ENCODE peak calls at places on chromosomes 6 and 20, in eight cellular contexts. D is hepatocyte; I is epithelial cell of prostate; C is lower lobe of right lung; A is dorsolateral prefrontal cortex; S is IMR-90; K is lung; U is CD8-positive, alpha-beta T cell. B is an unnamed sample.

GRCh38 chr20:4159765-4160490 is 144.6 kb upstream of the RNF24 start:
- DNase-seq in D (no peak), I (no peak), C (peak; percentile 33), A (no peak), S (no peak), K (no peak), U (no peak), B (no peak)

GRCh38 chr6:13703496-13703895 is 8.1 kb downstream of the RANBP9 start:
- DNase-seq in D (no peak), I (no peak), C (no peak), A (no peak), S (no peak), K (no peak), U (no peak), B (no peak)

GRCh38 chr6:158853072-158853871 is 34.1 kb upstream of the EZR start:
- DNase-seq in D (peak; percentile 95), I (peak; percentile 99), C (peak; percentile 92), A (no peak), S (peak; percentile 79), K (peak; percentile 94), U (peak; percentile 90), B (peak; percentile 31)

GRCh38 chr20:1934578-1935573 is 39.7 kb downstream of the SIRPA start:
- DNase-seq in D (peak; percentile 61), I (no peak), C (no peak), A (no peak), S (peak; percentile 78), K (peak; percentile 54), U (no peak), B (no peak)

GRCh38 chr6:41375598-41376151 is 40.3 kb downstream of the NCR2 start:
- DNase-seq in D (no peak), I (no peak), C (no peak), A (no peak), S (no peak), K (no peak), U (no peak), B (no peak)

GRCh38 chr6:34362909-34363713 is 29.4 kb downstream of the NUDT3 start:
- DNase-seq in D (no peak), I (no peak), C (no peak), A (no peak), S (no peak), K (no peak), U (no peak), B (no peak)

GRCh38 chr20:50722466-50723155 is 8.8 kb upstream of the PARD6B start:
- DNase-seq in D (no peak), I (no peak), C (no peak), A (no peak), S (no peak), K (no peak), U (no peak), B (no peak)

GRCh38 chr6:4459981-4460380 is 316.2 kb upstream of the CDYL start:
- DNase-seq in D (no peak), I (no peak), C (no peak), A (no peak), S (no peak), K (no peak), U (no peak), B (no peak)

DNA sequence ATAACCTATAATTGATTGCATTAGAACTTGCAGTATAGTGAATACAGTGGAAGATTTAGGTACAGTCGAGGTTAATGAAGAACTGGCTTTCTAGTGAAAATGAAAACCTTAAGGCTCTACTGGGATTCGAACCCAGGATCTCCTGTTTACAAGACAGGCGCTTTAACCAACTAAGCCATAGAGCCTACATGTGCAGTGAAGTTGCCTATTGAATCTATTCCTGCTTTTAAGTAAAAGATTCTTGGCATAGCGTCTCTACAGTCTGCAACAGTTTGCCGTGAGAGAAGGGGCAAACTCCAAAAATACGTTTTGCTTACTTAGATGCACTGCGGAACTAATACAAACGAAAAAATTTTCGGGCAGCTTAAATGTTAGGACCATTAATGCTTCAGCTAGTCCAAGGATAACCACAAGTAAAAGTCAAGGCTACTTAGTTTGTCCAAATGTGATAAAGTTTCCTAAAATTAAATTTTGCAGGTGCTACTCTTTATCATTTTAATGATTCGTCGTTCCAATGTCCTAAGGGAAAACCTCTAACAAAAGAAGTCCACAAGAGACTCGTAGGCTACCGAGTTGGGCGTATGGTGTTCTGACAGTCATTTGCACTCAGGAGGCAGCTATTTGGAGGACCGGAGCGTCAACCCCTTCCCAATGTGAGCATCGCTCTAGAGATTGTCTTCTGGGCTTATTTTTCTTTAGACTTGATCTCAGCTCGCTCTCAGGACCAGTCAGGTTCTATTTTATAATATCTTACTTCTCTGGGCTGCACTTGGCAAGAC is 31.3 kb upstream of the ZSCAN23 start:
- DNase-seq in D (peak; percentile 79), I (peak; percentile 46), C (no peak), A (no peak), S (peak; percentile 92), K (no peak), U (no peak), B (no peak)
- H3K27ac ChIP-seq in D (no peak overlapping the region), I (no peak overlapping the region), C (no peak overlapping the region), A (no peak overlapping the region), S (no peak overlapping the region), K (no peak overlapping the region), U (no peak overlapping the region), B (no peak overlapping the region)

GRCh38 chr6:149733321-149733720 is 13.0 kb downstream of the NUP43 start:
- DNase-seq in D (no peak), I (no peak), C (no peak), A (no peak), S (no peak), K (no peak), U (no peak), B (no peak)

GRCh38 chr6:149725785-149726184 is 7.9 kb upstream of the LATS1 start:
- DNase-seq in D (no peak), I (no peak), C (no peak), A (no peak), S (no peak), K (no peak), U (no peak), B (no peak)

GRCh38 chr6:149723771-149724417 is 6.0 kb upstream of the LATS1 start:
- DNase-seq in D (peak; percentile 83), I (peak; percentile 46), C (no peak), A (no peak), S (peak; percentile 79), K (no peak), U (peak; percentile 46), B (no peak)

GRCh38 chr6:149727793-149728498 is 10.0 kb upstream of the LATS1 start:
- DNase-seq in D (no peak), I (no peak), C (no peak), A (no peak), S (no peak), K (no peak), U (no peak), B (no peak)

DNA sequence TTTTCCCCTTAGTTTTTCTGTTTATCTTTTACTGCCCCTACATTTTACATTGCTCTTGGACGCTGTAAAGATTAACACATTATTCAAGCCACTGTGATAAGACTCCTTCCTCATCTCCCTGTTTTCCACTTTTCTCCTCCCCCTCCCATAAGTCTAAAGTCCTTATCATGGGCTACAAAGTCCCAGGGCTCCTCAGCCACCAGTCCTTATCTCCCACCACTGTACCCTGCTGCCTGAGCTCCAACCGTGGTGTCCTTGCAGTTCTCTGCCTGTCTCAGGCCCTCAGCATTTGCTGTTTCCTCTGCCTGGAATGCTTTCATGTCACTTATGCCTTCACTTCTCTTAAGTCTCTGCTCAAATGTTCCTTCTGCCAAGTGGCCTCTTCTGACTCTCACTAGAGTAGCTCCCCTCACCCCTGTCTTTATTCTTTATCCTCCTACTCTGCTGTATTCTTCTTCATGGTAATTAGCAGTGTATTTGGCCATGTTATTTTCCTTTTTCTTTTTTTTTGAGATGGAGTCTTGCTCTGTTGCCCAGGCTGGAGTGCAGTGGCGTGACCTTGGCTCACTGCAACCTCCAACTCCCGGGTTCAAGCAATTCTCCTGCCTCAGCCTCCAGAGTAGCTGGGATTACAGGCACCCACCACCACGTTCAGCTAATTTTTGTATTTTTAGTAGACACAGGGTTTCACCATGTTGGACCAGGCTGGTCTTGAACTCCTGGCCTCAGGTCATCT is 10.8 kb upstream of the LATS1 start:
- DNase-seq in D (peak; percentile 22), I (no peak), C (no peak), A (no peak), S (no peak), K (no peak), U (no peak), B (no peak)
- H3K27ac ChIP-seq in D (peak overlapping the region; percentile 71), I (no peak overlapping the region), C (peak overlapping the region; percentile 31), A (no peak overlapping the region), S (no peak overlapping the region), K (peak overlapping the region; percentile 40), U (no peak overlapping the region), B (no peak overlapping the region)

GRCh38 chr6:148423601-148424270 is 81.1 kb downstream of the SASH1 start:
- DNase-seq in D (no peak), I (no peak), C (no peak), A (no peak), S (peak; percentile 17), K (no peak), U (no peak), B (no peak)

GRCh38 chr6:148429423-148429822 is 86.8 kb downstream of the SASH1 start:
- DNase-seq in D (no peak), I (no peak), C (no peak), A (no peak), S (no peak), K (no peak), U (no peak), B (no peak)

GRCh38 chr6:148425443-148425842 is 82.8 kb downstream of the SASH1 start:
- DNase-seq in D (no peak), I (no peak), C (no peak), A (no peak), S (no peak), K (no peak), U (no peak), B (no peak)

GRCh38 chr6:148427333-148427732 is 84.7 kb downstream of the SASH1 start:
- DNase-seq in D (no peak), I (no peak), C (no peak), A (no peak), S (peak; percentile 20), K (no peak), U (no peak), B (no peak)

DNA sequence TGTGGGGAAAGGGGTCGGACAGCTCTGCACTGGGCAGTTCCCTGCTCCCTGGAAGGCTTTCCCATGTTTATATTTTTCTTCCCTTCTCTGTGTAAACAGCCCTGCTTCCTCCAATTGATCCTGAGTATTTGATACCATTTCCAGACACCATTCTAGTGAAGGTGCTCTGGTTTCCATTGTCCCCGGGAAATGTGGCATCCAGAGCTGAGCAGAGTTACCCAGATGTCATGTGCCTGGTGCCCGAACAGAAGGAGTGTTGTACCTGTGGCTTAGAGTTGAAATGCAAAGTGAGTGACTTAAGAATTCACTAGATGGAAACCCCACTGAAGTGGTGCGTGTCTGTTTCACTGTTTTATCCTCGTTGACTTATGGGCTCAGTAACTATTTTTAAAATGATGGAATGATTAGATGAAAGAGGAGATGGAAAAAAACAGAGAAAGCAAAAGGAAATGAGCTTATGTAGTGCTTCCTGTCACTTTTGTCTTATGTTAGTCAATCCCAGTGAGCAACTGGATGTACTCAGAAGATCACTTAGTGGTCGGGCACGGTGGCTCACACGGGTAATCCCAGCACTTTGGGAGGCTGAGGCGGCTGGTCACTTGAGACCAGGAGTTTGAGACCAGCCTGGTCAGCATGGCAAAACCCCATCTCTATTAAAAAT is 83.8 kb downstream of the SASH1 start:
- DNase-seq in D (no peak), I (no peak), C (no peak), A (no peak), S (no peak), K (no peak), U (no peak), B (no peak)
- H3K27ac ChIP-seq in D (no peak overlapping the region), I (no peak overlapping the region), C (peak overlapping the region; percentile 67), A (no peak overlapping the region), S (no peak overlapping the region), K (peak overlapping the region; percentile 23), U (no peak overlapping the region), B (no peak overlapping the region)

DNA sequence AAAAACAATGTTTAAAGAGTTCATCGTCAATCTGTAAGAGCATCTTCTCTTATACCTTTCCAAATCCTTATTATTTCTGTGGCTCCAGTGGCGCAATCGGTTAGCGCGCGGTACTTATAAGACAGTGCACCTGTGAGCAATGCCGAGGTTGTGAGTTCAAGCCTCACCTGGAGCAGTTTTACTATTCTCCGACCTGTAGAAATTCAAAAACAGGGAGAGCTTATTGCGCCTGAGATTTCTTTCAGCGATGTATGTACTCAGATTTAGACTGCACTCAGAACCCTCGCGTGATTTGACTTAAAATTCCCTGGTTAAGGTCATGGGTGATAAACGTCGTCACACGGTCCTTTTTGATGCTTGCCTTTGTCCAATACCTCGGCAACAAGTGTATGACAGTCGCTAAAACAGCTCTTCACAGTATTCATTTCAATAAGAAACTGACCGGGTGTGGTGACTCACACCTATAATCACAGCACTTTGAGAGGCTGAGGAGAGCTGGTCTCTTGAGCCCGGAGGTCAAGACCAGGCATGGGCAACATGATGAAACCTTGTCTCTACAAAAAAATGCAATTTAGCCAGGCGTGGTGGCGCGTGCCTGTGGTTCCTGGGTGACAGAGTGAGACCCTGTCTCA is 11.9 kb downstream of the GPX5 start:
- DNase-seq in D (peak; percentile 60), I (no peak), C (no peak), A (no peak), S (peak; percentile 4), K (no peak), U (no peak), B (peak; percentile 53)
- H3K27ac ChIP-seq in D (peak overlapping the region; percentile 44), I (no peak overlapping the region), C (no peak overlapping the region), A (no peak overlapping the region), S (no peak overlapping the region), K (no peak overlapping the region), U (no peak overlapping the region), B (no peak overlapping the region)